ENCODE peak calls at places on chromosomes 11 and 22, in four cellular contexts. H is lung; L is choroid plexus epithelial cell; T is stimulated activated CD8-positive, alpha-beta memory T cell treated with anti-CD3 and anti-CD28 coated beads, Interleukin-4, amount 100 ng/mL, for 4 hours. Z is an unnamed sample.

GRCh38 chr11:103808246-103808645 is 228.2 kb upstream of the DDI1 start:
- DNase-seq in H (no peak), L (no peak), T (no peak), Z (no peak)

GRCh38 chr11:116730568-116730967 is 42.2 kb downstream of the BUD13 start:
- DNase-seq in H (no peak), L (no peak), T (no peak), Z (peak)

GRCh38 chr22:29073618-29074275 is 912 bp downstream of the KREMEN1 start:
- DNase-seq in H (peak), L (peak), T (no peak), Z (peak)

GRCh38 chr11:67417425-67417824 is 1.9 kb downstream of the CARNS1 start:
- DNase-seq in H (no peak), L (no peak), T (no peak), Z (no peak)

GRCh38 chr22:27726726-27727449 is 74.7 kb downstream of the MN1 start:
- DNase-seq in H (peak), L (peak), T (no peak), Z (no peak)

GRCh38 chr22:43298062-43298801 is 44.9 kb downstream of the SCUBE1 start:
- DNase-seq in H (no peak), L (no peak), T (no peak), Z (no peak)

GRCh38 chr22:19479358-19480172 is at the start of gene CDC45:
- DNase-seq in H (peak), L (peak), T (peak), Z (peak)

GRCh38 chr22:43114958-43115357 is 4.4 kb downstream of the BIK start:
- DNase-seq in H (no peak), L (no peak), T (no peak), Z (no peak)

GRCh38 chr11:119319702-119320592 is 3.0 kb upstream of the MCAM start:
- DNase-seq in H (peak), L (no peak), T (no peak), Z (no peak)

GRCh38 chr11:134333312-134333711 is 1.5 kb downstream of the GLB1L2 start:
- DNase-seq in H (no peak), L (peak), T (no peak), Z (no peak)

GRCh38 chr22:27594474-27595134 is 207.0 kb downstream of the MN1 start:
- DNase-seq in H (no peak), L (no peak), T (no peak), Z (no peak)

GRCh38 chr22:23190526-23190925 is 10.2 kb downstream of the BCR start:
- DNase-seq in H (no peak), L (no peak), T (no peak), Z (no peak)

GRCh38 chr11:109808569-109808968 is 284.6 kb upstream of the ZC3H12C start:
- DNase-seq in H (no peak), L (peak), T (no peak), Z (peak)

GRCh38 chr11:58179648-58180047 is 9.2 kb upstream of the OR9Q2 start:
- DNase-seq in H (no peak), L (no peak), T (no peak), Z (peak)

GRCh38 chr11:34075178-34075820 is 23.8 kb downstream of the CAPRIN1 start:
- DNase-seq in H (no peak), L (peak), T (no peak), Z (peak)

GRCh38 chr11:78042858-78043257 is 19.8 kb upstream of the KCTD14 start:
- DNase-seq in H (no peak), L (no peak), T (no peak), Z (no peak)

GRCh38 chr11:125081098-125081798 is 18.1 kb downstream of the SLC37A2 start:
- DNase-seq in H (no peak), L (no peak), T (no peak), Z (no peak)

GRCh38 chr11:30365793-30366517 is 43.1 kb downstream of the ARL14EP start:
- DNase-seq in H (no peak), L (no peak), T (no peak), Z (no peak)

GRCh38 chr11:69348414-69349235 is 54.7 kb downstream of the MYEOV start:
- DNase-seq in H (peak), L (no peak), T (no peak), Z (no peak)

GRCh38 chr11:122180435-122180834 is 64.4 kb upstream of the BLID start:
- DNase-seq in H (no peak), L (peak), T (no peak), Z (peak)